ENCODE peak calls at places on chromosomes 16 and 17, in seven cellular contexts. One of them, this sample, is unnamed.

GRCh38 chr17:63275318-63275967 is 170.7 kb downstream of the CYB561 start:
- DNase-seq in NCI-H1105: no peak
- DNase-seq in Calu3: peak
- DNase-seq in islet precursor cell: peak
- DNase-seq in NCI-H774: no peak
- DNase-seq in LHCN-M2: peak
- DNase-seq in endothelial cell of umbilical vein: peak
- DNase-seq in this sample: no peak

GRCh38 chr17:78687125-78687524 is 94.9 kb downstream of the CYTH1 start:
- DNase-seq in NCI-H1105: no peak
- DNase-seq in Calu3: no peak
- DNase-seq in islet precursor cell: no peak
- DNase-seq in NCI-H774: no peak
- DNase-seq in LHCN-M2: no peak
- DNase-seq in endothelial cell of umbilical vein: no peak
- DNase-seq in this sample: no peak

GRCh38 chr16:78871241-78871640 is 729.3 kb downstream of the MAF start:
- DNase-seq in NCI-H1105: no peak
- DNase-seq in Calu3: no peak
- DNase-seq in islet precursor cell: no peak
- DNase-seq in NCI-H774: no peak
- DNase-seq in LHCN-M2: no peak
- DNase-seq in endothelial cell of umbilical vein: no peak
- DNase-seq in this sample: peak

GRCh38 chr17:48043171-48043570 is 5.0 kb upstream of the NFE2L1 start:
- DNase-seq in NCI-H1105: no peak
- DNase-seq in Calu3: no peak
- DNase-seq in islet precursor cell: no peak
- DNase-seq in NCI-H774: no peak
- DNase-seq in LHCN-M2: peak
- DNase-seq in endothelial cell of umbilical vein: no peak
- DNase-seq in this sample: no peak

GRCh38 chr17:6970992-6971391 is 24.9 kb upstream of the ALOX12 start:
- DNase-seq in NCI-H1105: no peak
- DNase-seq in Calu3: no peak
- DNase-seq in islet precursor cell: no peak
- DNase-seq in NCI-H774: no peak
- DNase-seq in LHCN-M2: no peak
- DNase-seq in endothelial cell of umbilical vein: no peak
- DNase-seq in this sample: no peak

GRCh38 chr17:64573214-64573613 is 66.4 kb downstream of the CEP95 start:
- DNase-seq in NCI-H1105: no peak
- DNase-seq in Calu3: no peak
- DNase-seq in islet precursor cell: no peak
- DNase-seq in NCI-H774: no peak
- DNase-seq in LHCN-M2: no peak
- DNase-seq in endothelial cell of umbilical vein: no peak
- DNase-seq in this sample: no peak

GRCh38 chr17:229945-230235 is 48.4 kb upstream of the DOC2B start:
- DNase-seq in NCI-H1105: no peak
- DNase-seq in Calu3: no peak
- DNase-seq in islet precursor cell: no peak
- DNase-seq in NCI-H774: no peak
- DNase-seq in LHCN-M2: no peak
- DNase-seq in endothelial cell of umbilical vein: no peak
- DNase-seq in this sample: no peak

GRCh38 chr16:4625617-4626159 is 1.1 kb downstream of the MGRN1 start:
- DNase-seq in NCI-H1105: no peak
- DNase-seq in Calu3: no peak
- DNase-seq in islet precursor cell: peak
- DNase-seq in NCI-H774: no peak
- DNase-seq in LHCN-M2: no peak
- DNase-seq in endothelial cell of umbilical vein: no peak
- DNase-seq in this sample: no peak

GRCh38 chr16:12141556-12141955 is 165.0 kb downstream of the SNX29 start:
- DNase-seq in NCI-H1105: no peak
- DNase-seq in Calu3: no peak
- DNase-seq in islet precursor cell: no peak
- DNase-seq in NCI-H774: no peak
- DNase-seq in LHCN-M2: peak
- DNase-seq in endothelial cell of umbilical vein: no peak
- DNase-seq in this sample: no peak

GRCh38 chr16:54504372-54504771 is 217.8 kb upstream of the IRX3 start:
- DNase-seq in NCI-H1105: no peak
- DNase-seq in Calu3: no peak
- DNase-seq in islet precursor cell: no peak
- DNase-seq in NCI-H774: no peak
- DNase-seq in LHCN-M2: no peak
- DNase-seq in endothelial cell of umbilical vein: peak
- DNase-seq in this sample: no peak

GRCh38 chr16:86513471-86514277 is 3.3 kb downstream of the FOXF1 start:
- DNase-seq in NCI-H1105: no peak
- DNase-seq in Calu3: no peak
- DNase-seq in islet precursor cell: no peak
- DNase-seq in NCI-H774: no peak
- DNase-seq in LHCN-M2: no peak
- DNase-seq in endothelial cell of umbilical vein: no peak
- DNase-seq in this sample: no peak

GRCh38 chr16:12386076-12386641 is 409.6 kb downstream of the SNX29 start:
- DNase-seq in NCI-H1105: no peak
- DNase-seq in Calu3: no peak
- DNase-seq in islet precursor cell: no peak
- DNase-seq in NCI-H774: no peak
- DNase-seq in LHCN-M2: no peak
- DNase-seq in endothelial cell of umbilical vein: no peak
- DNase-seq in this sample: no peak

GRCh38 chr17:32102172-32102571 is 40.1 kb upstream of the RHOT1 start:
- DNase-seq in NCI-H1105: no peak
- DNase-seq in Calu3: no peak
- DNase-seq in islet precursor cell: no peak
- DNase-seq in NCI-H774: no peak
- DNase-seq in LHCN-M2: no peak
- DNase-seq in endothelial cell of umbilical vein: no peak
- DNase-seq in this sample: no peak

GRCh38 chr16:77610496-77610895 is 111.8 kb upstream of the NUDT7 start:
- DNase-seq in NCI-H1105: no peak
- DNase-seq in Calu3: no peak
- DNase-seq in islet precursor cell: no peak
- DNase-seq in NCI-H774: no peak
- DNase-seq in LHCN-M2: no peak
- DNase-seq in endothelial cell of umbilical vein: no peak
- DNase-seq in this sample: no peak

GRCh38 chr16:55014022-55014421 is 83.4 kb downstream of the IRX5 start:
- DNase-seq in NCI-H1105: no peak
- DNase-seq in Calu3: no peak
- DNase-seq in islet precursor cell: no peak
- DNase-seq in NCI-H774: no peak
- DNase-seq in LHCN-M2: no peak
- DNase-seq in endothelial cell of umbilical vein: no peak
- DNase-seq in this sample: no peak

GRCh38 chr16:49467540-49468372 is 94.2 kb downstream of the C16orf78 start:
- DNase-seq in NCI-H1105: no peak
- DNase-seq in Calu3: no peak
- DNase-seq in islet precursor cell: peak
- DNase-seq in NCI-H774: no peak
- DNase-seq in LHCN-M2: no peak
- DNase-seq in endothelial cell of umbilical vein: no peak
- DNase-seq in this sample: no peak

GRCh38 chr16:1158456-1159324 is 5.8 kb downstream of the CACNA1H start:
- DNase-seq in NCI-H1105: no peak
- DNase-seq in Calu3: no peak
- DNase-seq in islet precursor cell: no peak
- DNase-seq in NCI-H774: no peak
- DNase-seq in LHCN-M2: no peak
- DNase-seq in endothelial cell of umbilical vein: no peak
- DNase-seq in this sample: no peak

GRCh38 chr17:44279586-44280344 is 11.8 kb upstream of the SLC4A1 start:
- DNase-seq in NCI-H1105: no peak
- DNase-seq in Calu3: peak
- DNase-seq in islet precursor cell: peak
- DNase-seq in NCI-H774: no peak
- DNase-seq in LHCN-M2: peak
- DNase-seq in endothelial cell of umbilical vein: peak
- DNase-seq in this sample: no peak

GRCh38 chr16:49592507-49593422 is 219.2 kb downstream of the C16orf78 start:
- DNase-seq in NCI-H1105: peak
- DNase-seq in Calu3: peak
- DNase-seq in islet precursor cell: peak
- DNase-seq in NCI-H774: no peak
- DNase-seq in LHCN-M2: no peak
- DNase-seq in endothelial cell of umbilical vein: peak
- DNase-seq in this sample: peak

GRCh38 chr16:51151951-51152663 is 1.0 kb upstream of the SALL1 start:
- DNase-seq in NCI-H1105: no peak
- DNase-seq in Calu3: no peak
- DNase-seq in islet precursor cell: peak
- DNase-seq in NCI-H774: peak
- DNase-seq in LHCN-M2: no peak
- DNase-seq in endothelial cell of umbilical vein: no peak
- DNase-seq in this sample: peak

GRCh38 chr17:40560592-40561293 is 4.5 kb downstream of the CCR7 start:
- DNase-seq in NCI-H1105: no peak
- DNase-seq in Calu3: peak
- DNase-seq in islet precursor cell: peak
- DNase-seq in NCI-H774: no peak
- DNase-seq in LHCN-M2: no peak
- DNase-seq in endothelial cell of umbilical vein: no peak
- DNase-seq in this sample: no peak

GRCh38 chr16:4801962-4802658 is at the start of gene ROGDI:
- DNase-seq in NCI-H1105: peak
- DNase-seq in Calu3: peak
- DNase-seq in islet precursor cell: peak
- DNase-seq in NCI-H774: peak
- DNase-seq in LHCN-M2: peak
- DNase-seq in endothelial cell of umbilical vein: peak
- DNase-seq in this sample: peak

GRCh38 chr17:78923660-78924453 is 1.3 kb downstream of the TIMP2 start:
- DNase-seq in NCI-H1105: no peak
- DNase-seq in Calu3: peak
- DNase-seq in islet precursor cell: peak
- DNase-seq in NCI-H774: peak
- DNase-seq in LHCN-M2: no peak
- DNase-seq in endothelial cell of umbilical vein: peak
- DNase-seq in this sample: peak

GRCh38 chr16:87170310-87170709 is 146.9 kb downstream of the C16orf95 start:
- DNase-seq in NCI-H1105: no peak
- DNase-seq in Calu3: no peak
- DNase-seq in islet precursor cell: no peak
- DNase-seq in NCI-H774: no peak
- DNase-seq in LHCN-M2: no peak
- DNase-seq in endothelial cell of umbilical vein: no peak
- DNase-seq in this sample: no peak

GRCh38 chr17:64326420-64327054 is 63.5 kb upstream of the TEX2 start:
- DNase-seq in NCI-H1105: no peak
- DNase-seq in Calu3: peak
- DNase-seq in islet precursor cell: no peak
- DNase-seq in NCI-H774: no peak
- DNase-seq in LHCN-M2: no peak
- DNase-seq in endothelial cell of umbilical vein: peak
- DNase-seq in this sample: no peak

GRCh38 chr16:75379911-75380847 is 53.1 kb downstream of the CFDP1 start:
- DNase-seq in NCI-H1105: no peak
- DNase-seq in Calu3: no peak
- DNase-seq in islet precursor cell: no peak
- DNase-seq in NCI-H774: no peak
- DNase-seq in LHCN-M2: no peak
- DNase-seq in endothelial cell of umbilical vein: peak
- DNase-seq in this sample: no peak

This sample was measured in COR-L47.